ENCODE peak calls at places on chromosomes 5 and 9, in five cellular contexts. T, U, R, H and W are unnamed samples.

GRCh38 chr9:125701351-125701750 is 5.7 kb downstream of the MAPKAP1 start:
- DNase-seq in R (peak), T (no peak), U (no peak), H (no peak), W (no peak)

GRCh38 chr5:5648694-5649093 is 226.2 kb downstream of the ICE1 start:
- DNase-seq in R (no peak), T (no peak), H (no peak), U (no peak), W (no peak)

GRCh38 chr9:111036068-111036789 is 2.0 kb downstream of the LPAR1 start:
- DNase-seq in T (peak), H (peak), U (peak), R (no peak), W (no peak)

GRCh38 chr9:2085719-2086515 is 70.8 kb downstream of the SMARCA2 start:
- DNase-seq in H (no peak), U (no peak), R (no peak), T (no peak), W (no peak)

GRCh38 chr5:32319392-32319791 is 6.7 kb upstream of the MTMR12 start:
- DNase-seq in R (no peak), U (no peak), H (no peak), T (no peak), W (no peak)

GRCh38 chr9:24817756-24818155 is 272.1 kb upstream of the IZUMO3 start:
- DNase-seq in U (no peak), H (no peak), T (no peak), R (no peak), W (no peak)

GRCh38 chr9:6413365-6414263 is 615 bp downstream of the UHRF2 start:
- DNase-seq in H (no peak), R (peak), T (peak), U (peak), W (no peak)

GRCh38 chr9:130689937-130690700 is 3.5 kb upstream of the EXOSC2 start:
- DNase-seq in U (peak), T (no peak), R (peak), H (no peak), W (peak)

GRCh38 chr9:21070171-21070571 is 7.6 kb downstream of the IFNB1 start:
- DNase-seq in R (no peak), H (no peak), U (peak), T (peak), W (peak)

DNA sequence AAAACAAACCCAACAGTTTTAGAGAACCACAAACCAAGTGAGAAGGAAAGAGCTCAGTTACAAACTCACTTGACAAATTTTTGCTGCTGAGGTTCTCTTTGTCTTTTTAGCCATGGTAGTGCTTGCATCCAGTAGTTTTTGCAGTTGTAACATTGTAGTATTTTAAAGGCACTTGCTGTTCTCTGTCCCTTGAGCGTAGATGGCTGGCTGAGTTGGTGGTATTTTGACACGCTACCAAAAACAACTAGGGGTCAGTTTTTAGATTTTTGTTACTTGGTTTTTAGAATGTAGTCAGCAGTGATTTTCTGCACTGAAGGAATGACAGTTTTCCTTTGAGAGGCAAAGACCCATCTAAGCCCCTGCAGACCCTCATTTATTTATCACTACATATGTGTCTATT is 58.0 kb downstream of the TLE4 start:
- DNase-seq in T (no peak), R (no peak), H (no peak), U (no peak), W (no peak)
- H3K27ac ChIP-seq in T (no peak), R (no peak), H (no peak), U (no peak), W (no peak)

DNA sequence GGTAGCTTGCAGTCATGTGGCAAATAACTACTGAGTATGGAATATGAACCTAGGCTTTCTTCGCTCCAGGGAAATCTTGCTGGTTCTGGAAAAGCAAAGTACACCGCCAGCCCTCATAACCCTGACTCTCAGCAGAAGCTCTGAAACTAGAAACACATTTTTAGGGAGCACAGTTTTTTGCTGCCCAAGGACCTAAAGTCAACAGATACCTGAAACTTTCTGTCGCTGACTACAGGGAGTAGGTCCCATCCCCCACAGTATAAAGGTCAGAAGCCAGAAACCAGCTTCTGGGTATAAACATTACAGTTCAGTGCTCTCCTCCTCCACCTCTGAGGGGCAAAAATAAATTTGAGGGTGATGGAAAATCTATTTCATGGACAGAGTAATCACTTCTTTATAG is 3.0 kb downstream of the ATOX1 start:
- DNase-seq in T (no peak), H (no peak), R (no peak), U (no peak), W (no peak)
- H3K27ac ChIP-seq in T (no peak), H (no peak), R (no peak), U (no peak), W (no peak)

GRCh38 chr5:124634820-124635323 is 111.6 kb downstream of the ZNF608 start:
- DNase-seq in T (no peak), U (no peak), R (no peak), H (no peak), W (no peak)
- H3K27ac ChIP-seq in T (no peak), U (no peak), R (peak), H (no peak), W (no peak)

GRCh38 chr5:2112128-2112808 is 229.5 kb upstream of the IRX4 start:
- DNase-seq in T (no peak), U (no peak), R (no peak), H (no peak), W (no peak)

GRCh38 chr5:2109566-2109965 is 226.8 kb upstream of the IRX4 start:
- DNase-seq in R (no peak), T (no peak), H (no peak), U (no peak), W (no peak)

GRCh38 chr5:2110137-2110933 is 227.6 kb upstream of the IRX4 start:
- DNase-seq in T (no peak), H (no peak), R (no peak), U (no peak), W (no peak)

GRCh38 chr5:2111569-2112105 is 228.9 kb upstream of the IRX4 start:
- DNase-seq in H (no peak), R (no peak), T (no peak), U (no peak), W (no peak)

GRCh38 chr5:2110934-2111462 is 228.3 kb upstream of the IRX4 start:
- DNase-seq in H (no peak), T (no peak), R (no peak), U (no peak), W (no peak)
- H3K27ac ChIP-seq in H (no peak), T (no peak), R (no peak), U (no peak), W (no peak)